ENCODE peak calls at places on chromosomes 12 and 14, in nine cellular contexts. H is GM06990, R is astrocyte, B is NB4, Z is fibroblast of pulmonary artery, S is dorsolateral prefrontal cortex, D is stomach, Q is tibial artery, L is astrocyte of the cerebellum. W is an unnamed sample.

GRCh38 chr12:102526701-102527100 is 46.3 kb upstream of the IGF1 start:
- DNase-seq in H (no peak), R (peak; percentile 20), B (no peak), Z (peak; percentile 21), S (no peak), D (no peak), Q (no peak), L (no peak), W (no peak)

GRCh38 chr12:81872400-81872799 is 113.2 kb upstream of the PPFIA2 start:
- DNase-seq in H (no peak), R (no peak), B (no peak), Z (no peak), S (no peak), D (no peak), Q (no peak), L (no peak), W (no peak)

GRCh38 chr14:35829449-35829848 is 3.3 kb downstream of the BRMS1L start:
- DNase-seq in H (no peak), R (peak; percentile 57), B (no peak), Z (peak; percentile 27), S (no peak), D (no peak), Q (no peak), L (no peak), W (no peak)

GRCh38 chr12:111450676-111451075 is 45.0 kb downstream of the SH2B3 start:
- DNase-seq in H (no peak), R (no peak), B (peak; percentile 8), Z (no peak), S (peak; percentile 35), D (peak; percentile 19), Q (no peak), L (no peak), W (peak; percentile 12)

GRCh38 chr12:26863515-26863914 is 30.5 kb upstream of the ITPR2 start:
- DNase-seq in H (no peak), R (no peak), B (peak; percentile 75), Z (no peak), S (no peak), D (no peak), Q (no peak), L (no peak), W (no peak)

GRCh38 chr14:82999802-83000201 is 1466.1 kb upstream of the SEL1L start:
- DNase-seq in H (no peak), R (no peak), B (peak; percentile 47), Z (no peak), S (no peak), D (no peak), Q (no peak), L (no peak), W (no peak)

GRCh38 chr12:69570545-69571399 is 14.5 kb upstream of the CCT2 start:
- DNase-seq in H (no peak), R (peak; percentile 55), B (peak; percentile 75), Z (peak; percentile 83), S (no peak), D (peak; percentile 49), Q (peak; percentile 62), L (peak; percentile 68), W (peak; percentile 75)

GRCh38 chr12:117087808-117088207 is 11.4 kb downstream of the TESC start:
- DNase-seq in H (no peak), R (no peak), B (no peak), Z (no peak), S (no peak), D (no peak), Q (no peak), L (no peak), W (no peak)

GRCh38 chr14:68576031-68576430 is 216.8 kb downstream of the ZFP36L1 start:
- DNase-seq in H (no peak), R (no peak), B (no peak), Z (no peak), S (no peak), D (no peak), Q (no peak), L (no peak), W (no peak)

GRCh38 chr14:66443158-66443695 is 42.9 kb upstream of the CCDC196 start:
- DNase-seq in H (no peak), R (peak; percentile 23), B (no peak), Z (no peak), S (no peak), D (no peak), Q (no peak), L (no peak), W (no peak)

GRCh38 chr12:13343380-13343779 is 146.9 kb downstream of the EMP1 start:
- DNase-seq in H (no peak), R (peak; percentile 14), B (no peak), Z (no peak), S (no peak), D (no peak), Q (no peak), L (no peak), W (no peak)

GRCh38 chr12:64946132-64946829 is 121.8 kb downstream of the TBC1D30 start:
- DNase-seq in H (no peak), R (peak; percentile 41), B (no peak), Z (peak; percentile 37), S (peak; percentile 87), D (peak; percentile 31), Q (no peak), L (peak; percentile 73), W (peak; percentile 90)

GRCh38 chr12:7042847-7043246 is 17.7 kb upstream of the C1S start:
- DNase-seq in H (no peak), R (no peak), B (peak; percentile 70), Z (peak; percentile 70), S (no peak), D (no peak), Q (no peak), L (no peak), W (no peak)
- TF ChIP-seq CTCF in H (peak; percentile 11), R (peak; percentile 16), B (peak; percentile 36), Z (peak; percentile 56), S (peak; percentile 31), D (no peak), Q (peak; percentile 24), L (peak; percentile 32), W (peak; percentile 22)

DNA sequence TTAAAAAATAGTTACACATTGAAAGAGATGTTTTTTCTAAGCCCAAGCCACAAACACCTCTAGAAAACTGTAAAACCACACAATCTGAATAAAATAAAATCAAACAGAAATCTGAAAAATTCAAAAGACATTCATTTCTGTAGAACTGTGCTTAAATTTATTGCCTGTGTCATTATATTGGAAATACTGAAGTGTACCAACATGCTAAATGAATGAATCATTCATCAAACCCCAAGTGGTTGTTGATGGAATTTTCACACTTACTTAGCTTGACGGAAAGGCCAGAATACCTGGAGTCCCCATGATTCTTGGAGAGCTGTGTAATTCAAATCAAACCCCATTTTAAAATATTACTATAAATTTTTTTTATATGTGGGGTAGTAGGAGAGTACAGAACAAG is 2.7 kb downstream of the KITLG start:
- DNase-seq in H (no peak), R (peak; percentile 58), B (no peak), Z (no peak), S (no peak), D (no peak), Q (no peak), L (no peak), W (no peak)
- H3K4me3 ChIP-seq in H (no peak overlapping the region), R (peak overlapping the region; percentile 94), B (no peak overlapping the region), Z (no peak overlapping the region), S (peak overlapping the region; percentile 75), D (peak overlapping the region; percentile 76), Q (no peak overlapping the region), L (peak overlapping the region; percentile 93), W (no peak overlapping the region)

GRCh38 chr12:120965534-120966091 is 12.7 kb upstream of the HNF1A start:
- DNase-seq in H (no peak), R (no peak), B (no peak), Z (no peak), S (no peak), D (no peak), Q (no peak), L (no peak), W (no peak)

GRCh38 chr12:120970310-120970709 is 8.0 kb upstream of the HNF1A start:
- DNase-seq in H (no peak), R (no peak), B (no peak), Z (no peak), S (no peak), D (no peak), Q (no peak), L (no peak), W (no peak)

GRCh38 chr12:120972870-120973543 is 5.3 kb upstream of the HNF1A start:
- DNase-seq in H (no peak), R (peak; percentile 19), B (no peak), Z (no peak), S (no peak), D (no peak), Q (no peak), L (no peak), W (no peak)

DNA sequence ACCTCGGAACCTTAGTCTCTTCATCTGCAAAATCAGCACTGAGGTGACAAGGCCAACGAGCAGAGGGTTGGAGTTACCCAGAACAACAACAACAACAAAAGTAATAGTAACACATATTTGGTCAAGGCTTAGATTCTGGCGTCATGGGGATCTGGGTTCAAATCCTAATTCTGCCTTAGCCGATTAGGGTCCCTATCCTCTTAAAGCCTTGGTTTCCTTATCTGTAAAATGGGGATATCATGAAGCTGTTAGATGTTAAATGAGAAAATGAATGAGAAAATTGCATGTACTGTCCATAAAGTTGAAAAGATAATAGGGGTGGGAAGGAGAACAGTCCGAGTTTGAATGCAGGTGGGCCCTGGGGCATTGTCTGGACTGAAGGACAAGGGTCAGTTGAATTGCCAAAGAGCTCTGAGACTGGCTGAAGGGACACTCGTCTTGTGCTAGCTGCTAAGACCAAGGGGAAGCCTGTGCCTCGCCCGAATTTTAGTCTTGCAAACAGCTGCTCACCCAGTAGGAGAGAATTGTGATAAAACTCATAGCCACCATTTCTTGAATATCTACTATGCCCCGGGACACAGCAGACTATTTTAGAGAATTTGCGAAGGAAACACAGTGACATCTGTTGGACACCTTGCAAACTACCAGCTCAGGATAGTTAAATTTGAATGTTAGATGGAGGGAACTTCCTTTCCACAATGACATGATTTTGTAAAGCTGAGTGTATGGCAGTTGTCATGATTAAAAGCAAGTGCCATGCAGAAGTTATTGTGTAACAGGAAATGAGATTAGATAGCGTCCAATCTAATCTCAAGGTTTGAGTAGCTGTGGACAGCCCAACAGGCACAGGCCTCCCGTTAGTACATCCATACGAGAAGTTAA is 6.8 kb upstream of the HNF1A start:
- DNase-seq in H (peak; percentile 39), R (peak; percentile 29), B (peak; percentile 96), Z (peak; percentile 79), S (no peak), D (no peak), Q (no peak), L (peak; percentile 40), W (peak; percentile 42)
- TF ChIP-seq CTCF in H (peak; percentile 66), R (peak; percentile 82), B (peak; percentile 82), Z (peak; percentile 82), S (peak; percentile 65), D (no peak), Q (peak; percentile 78), L (peak; percentile 75), W (peak; percentile 27)

DNA sequence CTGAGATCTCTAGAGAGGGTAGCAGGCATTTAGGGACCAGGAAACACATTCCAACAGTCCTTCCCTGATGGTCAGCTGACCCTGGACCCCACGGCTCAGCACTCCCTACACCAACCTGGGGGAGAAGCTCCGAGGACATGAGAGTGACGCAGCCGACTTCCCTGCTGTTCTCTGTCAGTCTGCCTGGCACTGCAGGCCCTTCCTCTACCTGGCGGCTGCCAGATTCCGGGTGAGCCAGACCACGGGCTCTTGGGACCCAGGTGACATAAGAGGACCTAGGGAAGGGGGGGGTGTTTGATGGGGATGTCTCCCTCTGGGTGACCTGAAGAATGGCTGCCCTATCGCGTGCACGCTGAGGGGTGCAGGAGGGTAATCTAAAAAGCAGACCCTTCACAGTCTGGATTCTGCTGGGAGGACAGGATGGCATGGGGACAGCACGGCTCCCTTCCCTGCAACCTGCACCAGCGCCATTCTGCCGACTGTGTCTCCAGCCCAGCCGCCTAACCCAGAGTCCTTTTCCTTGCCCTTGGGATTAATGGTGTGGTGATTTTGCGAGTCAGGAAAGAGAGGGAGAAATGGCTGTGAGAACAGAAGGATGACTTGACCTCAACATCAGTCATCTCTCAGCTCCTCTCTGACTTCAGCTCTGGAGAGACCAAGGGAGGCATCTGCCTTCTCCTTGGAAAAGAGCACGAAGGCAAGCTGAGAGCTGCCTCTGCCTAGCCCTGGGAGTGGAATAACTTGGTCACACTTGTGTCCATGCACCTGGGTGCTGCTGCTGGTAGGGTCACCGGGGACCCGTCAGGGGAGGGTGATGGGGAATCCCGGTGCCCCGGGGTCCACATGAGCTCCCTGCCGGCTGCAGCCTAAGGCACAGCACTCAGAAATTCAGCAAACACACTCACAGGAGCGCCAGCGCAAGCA is 158.6 kb downstream of the CALM1 start:
- DNase-seq in H (no peak), R (no peak), B (no peak), Z (no peak), S (peak; percentile 48), D (no peak), Q (no peak), L (no peak), W (no peak)
- H3K4me3 ChIP-seq in H (no peak overlapping the region), R (no peak overlapping the region), B (no peak overlapping the region), Z (no peak overlapping the region), S (peak overlapping the region; percentile 27), D (peak overlapping the region; percentile 18), Q (no peak overlapping the region), L (no peak overlapping the region), W (no peak overlapping the region)